ENCODE peak calls at places on chromosomes 5 and 9, in four cellular contexts. A, O, Y and H are unnamed samples.

GRCh38 chr5:35416217-35416988 is 186.1 kb upstream of the PRLR start:
- DNase-seq in A (no peak), O (no peak), Y (no peak), H (no peak)

GRCh38 chr9:102185371-102185770 is 446.9 kb upstream of the GRIN3A start:
- DNase-seq in A (no peak), O (no peak), Y (no peak), H (no peak)

GRCh38 chr9:107269254-107269653 is 13.8 kb upstream of the RAD23B start:
- DNase-seq in A (no peak), O (no peak), Y (no peak), H (no peak)

GRCh38 chr5:123422433-123423277 is 548 bp downstream of the CEP120 start:
- DNase-seq in A (no peak), O (no peak), Y (no peak), H (no peak)

GRCh38 chr9:68844623-68845612 is 139.9 kb downstream of the PIP5K1B start:
- DNase-seq in A (peak), O (no peak), Y (no peak), H (no peak)

GRCh38 chr9:109880276-109881169 is 100.5 kb downstream of the PALM2AKAP2 start:
- DNase-seq in A (peak), O (no peak), Y (no peak), H (no peak)

GRCh38 chr5:127046343-127047072 is 16.1 kb upstream of the MARCHF3 start:
- DNase-seq in A (no peak), O (no peak), Y (no peak), H (no peak)

GRCh38 chr5:170078931-170079330 is 26.8 kb upstream of the FOXI1 start:
- DNase-seq in A (no peak), O (no peak), Y (no peak), H (no peak)

GRCh38 chr9:127938298-127938690 is 640 bp upstream of the DPM2 start:
- DNase-seq in A (peak), O (no peak), Y (no peak), H (no peak)

GRCh38 chr5:119022017-119022745 is 33.8 kb upstream of the DTWD2 start:
- DNase-seq in A (no peak), O (no peak), Y (no peak), H (no peak)

GRCh38 chr5:11292648-11293356 is 531.8 kb upstream of the DAP start:
- DNase-seq in A (no peak), O (no peak), Y (no peak), H (no peak)

GRCh38 chr5:99030871-99031440 is 102.1 kb upstream of the CHD1 start:
- DNase-seq in A (no peak), O (no peak), Y (no peak), H (no peak)

GRCh38 chr9:12684923-12685468 is 8.2 kb upstream of the TYRP1 start:
- DNase-seq in A (no peak), O (no peak), Y (no peak), H (no peak)

GRCh38 chr9:119167876-119168275 is 201.4 kb downstream of the BRINP1 start:
- DNase-seq in A (no peak), O (no peak), Y (no peak), H (no peak)

GRCh38 chr9:98329281-98329680 is 73.8 kb upstream of the TBC1D2 start:
- DNase-seq in A (no peak), O (no peak), Y (no peak), H (no peak)

GRCh38 chr9:13627502-13627901 is 348.0 kb upstream of the MPDZ start:
- DNase-seq in A (no peak), O (no peak), Y (no peak), H (no peak)

GRCh38 chr5:97979740-97980139 is 793.7 kb upstream of the RGMB start:
- DNase-seq in A (no peak), O (no peak), Y (no peak), H (peak)

GRCh38 chr9:68762570-68762969 is 57.5 kb downstream of the PIP5K1B start:
- DNase-seq in A (no peak), O (no peak), Y (no peak), H (no peak)

GRCh38 chr5:96492654-96493053 is 59.6 kb upstream of the PCSK1 start:
- DNase-seq in A (no peak), O (no peak), Y (no peak), H (no peak)
- TF ChIP-seq EP300 in A (no peak), O (no peak), Y (no peak), H (no peak)

GRCh38 chr5:82641362-82641988 is 363.3 kb upstream of the RPS23 start:
- DNase-seq in A (no peak), O (peak), Y (peak), H (peak)

GRCh38 chr5:82642313-82642712 is 364.2 kb upstream of the RPS23 start:
- DNase-seq in A (no peak), O (no peak), Y (no peak), H (no peak)

GRCh38 chr5:82644229-82644628 is 366.1 kb upstream of the RPS23 start:
- DNase-seq in A (no peak), O (no peak), Y (no peak), H (no peak)

GRCh38 chr5:82639393-82640144 is 361.4 kb upstream of the RPS23 start:
- DNase-seq in A (no peak), O (no peak), Y (no peak), H (no peak)

GRCh38 chr5:82640901-82641300 is 362.7 kb upstream of the RPS23 start:
- DNase-seq in A (no peak), O (no peak), Y (no peak), H (no peak)
- H3K27ac ChIP-seq in A (no peak), O (no peak), Y (no peak), H (no peak)

GRCh38 chr5:60541980-60542379 is 158.0 kb downstream of the DEPDC1B start:
- DNase-seq in A (no peak), O (no peak), Y (no peak), H (no peak)
- TF ChIP-seq EP300 in A (no peak), O (no peak), Y (no peak), H (no peak)

DNA sequence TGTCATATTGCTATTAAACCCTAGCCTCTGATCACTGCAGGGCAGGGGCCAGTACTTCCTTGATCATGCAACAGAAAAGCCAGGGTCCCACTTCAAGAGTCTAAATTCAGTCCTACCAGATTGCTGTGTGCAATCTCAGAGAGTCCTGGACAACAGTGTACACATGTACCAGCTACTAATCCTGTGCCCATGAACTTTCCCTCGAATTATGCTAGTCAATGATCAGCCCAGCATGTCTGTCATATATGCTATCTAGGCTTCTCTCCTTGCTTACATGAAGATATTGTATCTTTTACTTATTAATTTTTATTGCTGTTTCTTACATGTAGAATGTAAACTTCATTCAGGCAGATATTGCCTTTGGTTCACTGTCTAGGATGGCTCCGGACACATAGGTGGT is 367.0 kb downstream of the NTRK2 start:
- DNase-seq in A (no peak), O (no peak), Y (no peak), H (no peak)
- H3K27ac ChIP-seq in A (no peak), O (no peak), Y (no peak), H (no peak)

DNA sequence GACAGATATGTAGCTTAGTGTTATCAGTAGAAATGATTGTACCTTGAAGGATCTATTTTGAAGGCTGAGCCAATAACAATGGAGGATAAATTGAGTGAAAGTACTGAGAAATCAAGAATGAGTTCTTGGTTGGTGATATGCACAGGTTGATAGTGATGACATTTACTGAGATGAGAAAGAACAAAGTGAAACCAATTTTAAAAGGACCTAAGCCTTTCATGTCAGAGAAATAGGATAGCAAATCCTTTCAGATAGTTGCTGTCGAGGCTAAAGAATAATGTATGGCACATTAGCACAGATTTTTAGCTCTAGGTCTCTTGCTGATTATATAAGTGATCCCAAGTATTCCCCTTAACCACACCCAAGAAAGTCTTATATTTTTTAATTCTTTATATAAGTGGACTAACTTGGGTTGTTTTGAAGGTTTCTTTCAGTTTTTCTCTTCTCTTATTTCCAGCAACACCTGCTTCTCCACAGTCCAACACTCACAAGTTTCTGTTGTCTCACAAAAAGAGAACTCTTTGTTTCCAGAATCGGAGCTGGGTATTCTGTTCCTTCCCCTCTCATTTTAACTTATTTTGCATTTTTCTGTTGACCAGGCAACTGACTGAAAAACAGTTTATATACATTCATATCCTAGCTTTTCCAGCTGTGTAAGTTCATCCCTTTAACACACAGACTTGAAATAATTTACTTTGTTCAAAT is 286.9 kb upstream of the ATP10B start:
- DNase-seq in A (no peak), O (no peak), Y (no peak), H (no peak)
- TF ChIP-seq EP300 in A (no peak), O (no peak), Y (no peak), H (no peak)

GRCh38 chr9:94639045-94639995 is at the start of gene FBP1:
- DNase-seq in A (peak), O (peak), Y (no peak), H (peak)
- H3K27ac ChIP-seq in A (no peak), O (no peak), Y (no peak), H (peak)

DNA sequence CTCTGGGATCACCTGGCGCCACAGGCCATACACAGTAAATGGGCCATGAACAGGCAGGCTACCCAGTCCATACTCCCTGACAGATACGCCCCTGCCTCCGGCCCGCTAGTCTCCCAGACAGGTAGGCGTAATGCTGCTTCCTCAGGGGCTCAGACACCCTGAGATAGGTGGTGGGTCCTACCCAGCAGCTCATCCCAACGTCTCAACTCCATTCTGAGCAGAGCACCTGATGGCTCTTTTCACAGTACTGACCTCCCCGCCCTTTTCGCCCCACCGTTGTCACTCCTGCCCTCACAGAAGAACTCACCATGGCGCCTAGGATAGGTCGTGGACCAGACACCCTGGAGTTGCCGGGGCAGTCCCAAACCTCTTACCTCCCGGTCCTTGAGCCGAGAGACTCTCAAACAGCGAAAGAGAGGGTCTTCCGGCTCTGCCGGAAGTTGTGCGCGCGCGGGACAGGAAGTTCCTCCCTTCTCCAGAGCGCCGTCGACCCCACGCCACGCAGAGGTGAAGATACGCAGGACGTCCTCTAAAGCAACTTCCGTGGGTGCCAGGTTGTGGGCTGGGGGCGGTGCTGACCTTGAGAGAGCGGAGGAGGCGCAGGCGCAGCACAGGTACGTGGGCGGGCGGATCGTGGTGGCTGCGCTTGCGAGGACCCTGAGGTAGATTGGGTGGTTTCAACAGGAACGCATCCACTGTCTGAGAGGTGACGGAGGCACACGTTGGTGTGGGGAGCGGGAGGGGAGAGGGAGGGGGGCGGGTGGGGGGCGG is at the start of gene TMEM161B:
- DNase-seq in A (peak), O (peak), Y (peak), H (peak)
- TF ChIP-seq EP300 in A (no peak), O (no peak), Y (no peak), H (no peak)

DNA sequence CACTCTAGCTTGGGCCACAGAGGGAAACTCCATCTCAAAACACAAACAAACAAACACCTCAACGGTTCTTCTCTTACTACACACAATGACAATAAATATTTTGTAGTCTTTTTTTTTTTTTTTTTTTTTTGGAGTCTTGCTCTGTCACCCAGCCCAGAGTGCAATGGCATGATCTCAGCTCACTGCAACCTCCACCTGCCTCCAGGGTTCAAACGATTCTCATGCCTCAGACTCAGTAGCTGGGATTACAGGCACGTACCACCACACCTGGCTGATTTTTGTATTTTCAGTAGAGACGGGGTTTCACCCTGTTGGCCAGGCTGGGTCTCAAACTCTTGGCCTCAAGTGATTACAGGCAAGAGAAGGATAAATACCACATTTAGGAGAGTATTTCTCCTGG is 30.1 kb downstream of the ERGIC1 start:
- DNase-seq in A (no peak), O (no peak), Y (no peak), H (no peak)
- H3K27ac ChIP-seq in A (no peak), O (no peak), Y (no peak), H (peak)

GRCh38 chr5:163381832-163382231 is 55.6 kb upstream of the CCNG1 start:
- DNase-seq in A (no peak), O (no peak), Y (no peak), H (no peak)
- TF ChIP-seq EP300 in A (no peak), O (no peak), Y (no peak), H (no peak)